ENCODE peak calls at places on chromosomes 1 and 21, in six cellular contexts. U is keratinocyte; E is pancreas; M is adrenal gland; N is brain microvascular endothelial cell; W is CD4-positive, alpha-beta T cell. Q is an unnamed sample.
A peak's percentile ranks its signal among the peaks of the same experiment; 100 is the strongest.

GRCh38 chr1:235873045-235873444 is 6.3 kb upstream of the LYST start:
- DNase-seq in U (no peak), E (no peak), M (no peak), N (no peak), W (no peak), Q (no peak)

GRCh38 chr1:209880051-209880450 is 52.3 kb downstream of the UTP25 start:
- DNase-seq in U (no peak), E (no peak), M (no peak), N (no peak), W (no peak), Q (no peak)

GRCh38 chr1:117060441-117061317 is 553 bp downstream of the TTF2 start:
- DNase-seq in U (no peak), E (no peak), M (peak; percentile 36), N (peak; percentile 48), W (no peak), Q (peak; percentile 42)

GRCh38 chr1:205018381-205018780 is 24.6 kb upstream of the CNTN2 start:
- DNase-seq in U (no peak), E (no peak), M (peak; percentile 20), N (no peak), W (no peak), Q (no peak)

GRCh38 chr1:44411861-44412260 is 6.8 kb downstream of the RNF220 start:
- DNase-seq in U (no peak), E (no peak), M (no peak), N (no peak), W (no peak), Q (no peak)

GRCh38 chr1:168585191-168585590 is 8.8 kb downstream of the XCL1 start:
- DNase-seq in U (no peak), E (no peak), M (no peak), N (peak; percentile 28), W (no peak), Q (peak; percentile 20)

GRCh38 chr1:60935599-60935990 is 146.8 kb upstream of the NFIA start:
- DNase-seq in U (no peak), E (no peak), M (no peak), N (no peak), W (no peak), Q (no peak)

GRCh38 chr1:83086346-83086745 is 912.6 kb downstream of the TTLL7 start:
- DNase-seq in U (no peak), E (no peak), M (no peak), N (no peak), W (no peak), Q (peak; percentile 75)

GRCh38 chr21:45863267-45863666 is 118.3 kb upstream of the COL6A1 start:
- DNase-seq in U (no peak), E (no peak), M (no peak), N (no peak), W (no peak), Q (no peak)

GRCh38 chr1:52658795-52659194 is 25.8 kb downstream of the SHISAL2A start:
- DNase-seq in U (peak; percentile 63), E (no peak), M (no peak), N (no peak), W (no peak), Q (no peak)

GRCh38 chr1:16073490-16074104 is at the start of gene FAM131C:
- DNase-seq in U (no peak), E (peak; percentile 86), M (no peak), N (no peak), W (peak; percentile 12), Q (no peak)

GRCh38 chr1:82398357-82398756 is 597.6 kb downstream of the ADGRL2 start:
- DNase-seq in U (no peak), E (no peak), M (no peak), N (peak; percentile 25), W (no peak), Q (no peak)

GRCh38 chr1:96999191-96999590 is 277.6 kb downstream of the PTBP2 start:
- DNase-seq in U (no peak), E (no peak), M (no peak), N (no peak), W (no peak), Q (no peak)

GRCh38 chr1:205355054-205355453 is 1.7 kb downstream of the KLHDC8A start:
- DNase-seq in U (no peak), E (peak; percentile 44), M (no peak), N (no peak), W (no peak), Q (no peak)

GRCh38 chr21:33451634-33452071 is 28.1 kb downstream of the TMEM50B start:
- DNase-seq in U (no peak), E (no peak), M (no peak), N (no peak), W (no peak), Q (no peak)

GRCh38 chr1:47791879-47792608 is 205.1 kb downstream of the TRABD2B start:
- DNase-seq in U (no peak), E (no peak), M (no peak), N (no peak), W (no peak), Q (peak; percentile 57)

GRCh38 chr1:47460040-47460439 is 22.2 kb downstream of the FOXD2 start:
- DNase-seq in U (no peak), E (no peak), M (no peak), N (no peak), W (no peak), Q (no peak)

GRCh38 chr1:118990513-118991131 is 2.5 kb upstream of the TBX15 start:
- DNase-seq in U (no peak), E (no peak), M (no peak), N (no peak), W (no peak), Q (peak; percentile 22)

GRCh38 chr1:118988186-118989005 is at the start of gene TBX15:
- DNase-seq in U (no peak), E (no peak), M (no peak), N (peak; percentile 77), W (no peak), Q (peak; percentile 89)

GRCh38 chr1:118989006-118989736 is 1.0 kb upstream of the TBX15 start:
- DNase-seq in U (no peak), E (no peak), M (no peak), N (peak; percentile 73), W (no peak), Q (peak; percentile 93)

GRCh38 chr1:118991448-118991847 is 3.3 kb upstream of the TBX15 start:
- DNase-seq in U (no peak), E (no peak), M (no peak), N (no peak), W (no peak), Q (no peak)

DNA sequence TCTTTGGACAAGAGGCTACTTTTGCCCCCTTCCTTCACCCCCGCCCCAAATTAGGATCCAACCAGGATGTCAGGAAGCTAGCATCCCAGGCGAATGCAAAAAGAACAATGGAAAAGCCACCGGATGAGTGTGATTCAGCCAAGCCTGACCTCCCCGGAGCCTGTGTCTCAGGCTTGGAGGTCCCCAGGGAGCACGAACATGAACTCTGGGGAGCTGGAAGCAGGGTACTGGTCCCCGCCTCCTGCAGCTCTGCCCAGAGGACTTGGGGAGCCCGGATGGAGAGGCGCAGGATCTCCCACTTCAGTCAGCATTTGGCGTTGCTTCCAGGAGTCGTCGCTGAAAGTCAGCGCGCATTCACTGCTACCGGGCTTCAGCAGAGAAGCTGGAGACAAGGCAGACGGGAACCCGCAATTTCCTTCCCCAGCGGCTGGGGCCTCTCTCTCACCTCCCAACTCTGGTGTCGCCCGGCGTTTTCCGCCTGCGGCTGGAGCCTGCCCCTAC is 1.8 kb upstream of the TBX15 start:
- DNase-seq in U (no peak), E (no peak), M (no peak), N (peak; percentile 80), W (no peak), Q (peak; percentile 94)
- H3K27me3 ChIP-seq in U (peaks cover 100% of the 10 kb centered on the region), E (peaks cover 33% of the 10 kb centered on the region), M (peaks cover 99% of the 10 kb centered on the region), N (no peaks in the 10 kb centered on the region), W (peaks cover 99% of the 10 kb centered on the region), Q (no peaks in the 10 kb centered on the region)

DNA sequence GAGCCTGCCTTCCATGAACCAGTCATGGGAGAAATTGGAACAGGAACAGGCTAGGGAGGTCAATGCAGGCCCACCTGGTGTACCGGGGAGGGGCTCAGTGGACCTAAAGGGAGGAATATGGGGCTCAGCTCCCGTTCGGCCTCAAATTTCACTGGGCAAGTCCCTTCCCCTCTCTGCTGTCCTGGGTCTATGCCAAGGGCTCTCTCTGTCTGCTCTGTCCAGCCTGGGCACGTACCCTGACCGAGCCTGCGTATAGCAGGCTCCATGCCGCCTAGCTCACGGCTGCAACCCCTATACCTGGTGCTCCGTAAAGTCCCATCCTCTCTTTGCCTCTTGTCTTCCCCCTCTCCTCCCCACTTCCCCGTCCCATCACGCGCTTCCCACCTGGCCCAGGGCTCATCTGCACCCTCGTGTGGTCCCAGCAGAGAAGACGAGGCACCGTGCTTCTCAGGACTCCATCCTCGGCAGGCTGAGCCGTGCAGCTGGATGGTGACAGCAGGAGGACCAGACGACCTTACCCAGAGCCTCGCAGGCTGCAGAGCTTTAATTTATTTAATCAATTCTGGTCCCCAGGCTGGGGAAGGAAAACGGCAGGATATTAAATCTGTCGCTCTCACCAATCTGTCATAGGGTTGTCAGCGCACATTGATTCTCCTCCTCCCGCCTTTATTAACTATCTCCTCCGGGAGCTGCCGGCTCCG is 25.1 kb upstream of the DISP3 start:
- DNase-seq in U (no peak), E (no peak), M (no peak), N (no peak), W (no peak), Q (no peak)
- H3K27me3 ChIP-seq in U (peaks cover 34% of the 10 kb centered on the region), E (no peaks in the 10 kb centered on the region), M (peaks cover 7% of the 10 kb centered on the region), N (peaks cover 1% of the 10 kb centered on the region), W (no peaks in the 10 kb centered on the region), Q (peaks cover 80% of the 10 kb centered on the region)

DNA sequence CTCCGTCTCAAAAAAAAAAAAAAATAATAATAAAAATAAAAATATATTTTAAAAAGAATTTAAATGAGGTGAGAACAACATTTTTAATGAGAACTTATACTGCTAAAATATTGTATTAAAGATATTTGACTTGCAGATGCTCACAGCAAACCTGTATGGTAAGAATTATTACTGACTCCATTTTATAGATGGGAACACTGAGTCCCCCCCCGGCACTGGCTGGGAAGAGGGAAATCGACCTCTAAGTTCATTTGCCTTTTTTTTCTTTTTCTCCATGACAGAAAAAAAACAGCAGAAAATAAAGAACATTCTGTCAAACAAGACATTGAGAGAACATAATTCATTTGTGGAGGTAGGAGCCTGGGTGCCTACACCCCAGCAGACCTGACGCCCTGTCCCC is 13.4 kb upstream of the PADI6 start:
- DNase-seq in U (no peak), E (no peak), M (no peak), N (no peak), W (no peak), Q (no peak)
- H3K27me3 ChIP-seq in U (no peaks in the 10 kb centered on the region), E (no peaks in the 10 kb centered on the region), M (no peaks in the 10 kb centered on the region), N (no peaks in the 10 kb centered on the region), W (no peaks in the 10 kb centered on the region), Q (no peaks in the 10 kb centered on the region)

DNA sequence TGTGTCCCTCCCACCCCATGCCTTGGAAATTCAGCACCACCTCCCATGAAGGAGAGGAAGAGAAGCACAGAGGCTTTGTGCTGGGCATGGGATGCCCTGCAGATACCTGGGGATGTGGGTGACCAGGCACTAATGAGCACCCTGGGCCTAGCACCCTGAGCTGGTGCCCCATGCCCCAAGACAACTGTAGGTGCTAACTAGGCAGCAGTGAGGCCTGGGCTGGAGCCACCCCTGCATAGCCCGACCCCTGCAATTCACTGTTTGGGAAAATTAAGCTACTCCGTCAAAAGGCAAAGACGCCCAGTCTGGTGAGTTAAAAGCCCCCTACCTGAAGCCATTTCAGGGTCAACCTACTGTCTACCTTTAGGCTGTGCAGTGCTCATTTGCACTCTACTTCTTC is 5.4 kb downstream of the KCNA2 start:
- DNase-seq in U (no peak), E (no peak), M (no peak), N (no peak), W (no peak), Q (peak; percentile 8)
- H3K27me3 ChIP-seq in U (peaks cover 18% of the 10 kb centered on the region), E (peaks cover 2% of the 10 kb centered on the region), M (peaks cover 20% of the 10 kb centered on the region), N (peaks cover 6% of the 10 kb centered on the region), W (peaks cover 26% of the 10 kb centered on the region), Q (peaks cover 36% of the 10 kb centered on the region)

Q was measured in SJSA1.